ENCODE peak calls at places on chromosome 22, in four cellular contexts. I is IMR-90, S is endothelial cell of umbilical vein, G is GM12878. K is an unnamed sample.

GRCh38 chr22:29623059-29623458 is 19.6 kb downstream of the NF2 start:
- DNase-seq in G (no peak), I (no peak), S (no peak), K (no peak)

GRCh38 chr22:39439170-39439569 is 17.6 kb upstream of the MGAT3 start:
- DNase-seq in I (peak), G (no peak), S (no peak), K (peak)

GRCh38 chr22:44572414-44573207 is 74.6 kb upstream of the RTL6 start:
- DNase-seq in G (no peak), S (no peak), I (no peak), K (no peak)

GRCh38 chr22:30947821-30948454 is 20.6 kb downstream of the MORC2 start:
- DNase-seq in S (peak), G (no peak), I (peak), K (peak)

GRCh38 chr22:23832226-23833016 is 6.4 kb downstream of the DERL3 start:
- DNase-seq in S (no peak), G (no peak), I (no peak), K (no peak)

GRCh38 chr22:50621948-50622722 is 5.8 kb downstream of the ARSA start:
- DNase-seq in I (no peak), G (peak), S (no peak), K (no peak)

GRCh38 chr22:28674121-28674563 is 5.5 kb downstream of the TTC28 start:
- DNase-seq in I (peak), S (no peak), G (peak), K (peak)

GRCh38 chr22:28017558-28017820 is 98.4 kb upstream of the PITPNB start:
- DNase-seq in S (no peak), I (no peak), G (no peak), K (no peak)

GRCh38 chr22:49382451-49382735 is 445.3 kb downstream of the BRD1 start:
- DNase-seq in G (no peak), S (no peak), I (no peak), K (no peak)

GRCh38 chr22:23856721-23857605 is 712 bp upstream of the SLC2A11 start:
- DNase-seq in G (no peak), I (peak), S (peak), K (no peak)

DNA sequence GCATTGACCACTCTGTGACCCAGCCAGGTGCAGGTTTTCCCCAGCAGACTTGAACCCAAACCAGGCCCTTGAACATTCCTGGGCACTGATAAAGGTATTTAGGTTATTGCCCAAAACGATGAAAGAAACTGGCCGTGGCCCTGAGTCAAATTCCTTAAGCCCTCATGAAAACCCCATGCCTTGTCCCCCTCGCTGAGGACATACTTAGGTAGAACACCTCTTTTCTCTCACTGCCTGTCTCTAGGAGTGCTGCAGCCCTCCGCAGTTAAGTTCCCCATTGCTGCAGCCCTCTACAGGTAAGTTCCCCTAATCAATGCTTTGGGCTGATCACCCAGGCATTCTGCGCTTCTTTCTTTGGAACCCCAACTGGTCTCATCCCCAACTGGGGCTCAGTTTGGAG is 961.6 kb downstream of the TBC1D22A start:
- DNase-seq in S (no peak), G (no peak), I (no peak), K (no peak)
- TF ChIP-seq FOS in S (no peak), G (no peak), I (no peak), K (no peak)

GRCh38 chr22:38276161-38276560 is 3.4 kb upstream of the TMEM184B start:
- DNase-seq in G (no peak), I (no peak), S (no peak), K (no peak)
- TF ChIP-seq FOS in G (no peak), I (no peak), S (no peak), K (no peak)

DNA sequence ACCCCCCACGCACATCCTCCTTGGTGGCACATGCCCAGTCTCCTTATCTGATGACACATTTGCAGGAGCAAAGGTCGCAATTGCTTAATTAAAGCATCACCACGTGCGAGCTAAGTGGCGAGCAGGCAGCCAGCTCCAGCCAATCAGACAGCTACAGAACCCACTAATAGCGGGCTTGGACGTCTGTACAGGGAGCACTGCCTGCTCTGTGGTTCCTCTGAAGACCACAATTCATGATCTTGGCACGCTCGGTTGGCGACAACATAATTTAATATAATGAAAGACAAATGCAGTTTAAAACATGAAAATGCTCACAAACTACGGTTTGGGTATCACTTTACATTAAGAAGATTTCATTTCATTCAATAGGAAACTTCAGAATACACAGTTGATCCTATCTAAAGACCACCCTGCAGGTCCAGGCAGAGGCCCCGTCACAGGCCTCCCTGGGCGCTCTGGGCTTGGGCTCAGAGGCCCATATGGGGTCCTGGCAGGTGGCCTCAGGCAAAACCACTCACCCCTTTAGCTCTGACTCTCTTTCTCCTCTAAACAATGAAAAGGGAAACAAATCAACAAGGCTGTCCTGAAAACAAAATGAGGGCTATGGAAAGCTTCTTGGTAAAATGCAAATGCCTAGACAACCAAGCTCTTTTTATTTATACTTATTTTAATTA is 10.4 kb downstream of the PACSIN2 start:
- DNase-seq in S (no peak), G (no peak), I (no peak), K (no peak)
- TF ChIP-seq FOS in S (no peak), G (no peak), I (no peak), K (no peak)

GRCh38 chr22:19891350-19892248 is 36.9 kb upstream of the GNB1L start:
- DNase-seq in G (no peak), I (peak), S (peak), K (peak)
- TF ChIP-seq FOS in G (no peak), I (peak), S (peak), K (peak)